ENCODE peak calls at places on chromosomes 3 and 15, in six cellular contexts. Y, X, F, L, J and H are unnamed samples.

GRCh38 chr3:71172951-71173350 is 410.6 kb downstream of the FOXP1 start:
- DNase-seq in Y (no peak), X (no peak), F (no peak), L (peak), J (no peak), H (peak)

GRCh38 chr15:81492303-81492702 is 118.3 kb upstream of the TMC3 start:
- DNase-seq in Y (no peak), X (no peak), F (no peak), L (no peak), J (no peak), H (no peak)

GRCh38 chr15:74983725-74984231 is 11.6 kb upstream of the SCAMP5 start:
- DNase-seq in Y (no peak), X (no peak), F (no peak), L (no peak), J (peak), H (no peak)

GRCh38 chr3:15936347-15936746 is 138.6 kb upstream of the ANKRD28 start:
- DNase-seq in Y (no peak), X (no peak), F (no peak), L (peak), J (no peak), H (no peak)

GRCh38 chr3:43363621-43364266 is 77.4 kb downstream of the SNRK start:
- DNase-seq in Y (no peak), X (no peak), F (no peak), L (peak), J (no peak), H (no peak)

GRCh38 chr3:27824312-27825200 is 102.4 kb upstream of the EOMES start:
- DNase-seq in Y (no peak), X (no peak), F (no peak), L (no peak), J (no peak), H (no peak)

GRCh38 chr3:169448501-169448900 is 215.0 kb downstream of the MECOM start:
- DNase-seq in Y (no peak), X (no peak), F (no peak), L (no peak), J (no peak), H (no peak)

GRCh38 chr3:172644258-172644657 is 66.6 kb downstream of the NCEH1 start:
- DNase-seq in Y (no peak), X (no peak), F (no peak), L (no peak), J (no peak), H (peak)

GRCh38 chr3:17238029-17238428 is 353.3 kb downstream of the PLCL2 start:
- DNase-seq in Y (no peak), X (no peak), F (no peak), L (no peak), J (no peak), H (peak)

GRCh38 chr3:126135398-126136076 is 44.8 kb downstream of the ALDH1L1 start:
- DNase-seq in Y (no peak), X (no peak), F (no peak), L (no peak), J (no peak), H (no peak)